ENCODE peak calls at places on chromosomes 13 and 19, in nine cellular contexts. T is HEK293T; N is AML-193; W is activated CD4-positive, alpha-beta T cell treated with anti-CD3 and anti-CD28 coated beads, Interleukin-2, amount 10 ng/mL, durations not matched to agents 7 days and 5 days; U is NCI-H1105; C is heart left ventricle; O is stimulated activated CD8-positive, alpha-beta memory T cell treated with anti-CD3 and anti-CD28 coated beads, Interleukin-4, amount 100 ng/mL, for 1 hour; F is uterus; B is sigmoid colon. E is an unnamed sample.

GRCh38 chr19:48928164-48929005 is 5.1 kb upstream of the DHDH start:
- DNase-seq in T (no peak), N (no peak), W (no peak), U (no peak), C (no peak), O (no peak), F (no peak), B (no peak), E (no peak)

GRCh38 chr13:112435973-112436372 is 59.8 kb downstream of the SPACA7 start:
- DNase-seq in T (no peak), N (no peak), W (no peak), U (no peak), C (no peak), O (no peak), F (no peak), B (no peak), E (peak; percentile 36)

GRCh38 chr19:36488816-36489138 is 584 bp downstream of the ZNF566 start:
- DNase-seq in T (peak; percentile 23), N (peak; percentile 32), W (peak; percentile 51), U (no peak), C (no peak), O (no peak), F (no peak), B (no peak), E (no peak)

GRCh38 chr19:39409886-39410619 is 2.4 kb upstream of the PLEKHG2 start:
- DNase-seq in T (no peak), N (peak; percentile 42), W (peak; percentile 64), U (peak; percentile 28), C (peak; percentile 88), O (peak; percentile 61), F (peak; percentile 85), B (peak; percentile 95), E (peak; percentile 95)

GRCh38 chr13:20475927-20476691 is 49.5 kb downstream of the CRYL1 start:
- DNase-seq in T (peak; percentile 21), N (no peak), W (peak; percentile 87), U (no peak), C (no peak), O (peak; percentile 42), F (no peak), B (no peak), E (no peak)

GRCh38 chr19:39802958-39803357 is 24.3 kb downstream of the LEUTX start:
- DNase-seq in T (no peak), N (no peak), W (no peak), U (no peak), C (no peak), O (no peak), F (no peak), B (no peak), E (no peak)

GRCh38 chr19:1491114-1491848 is at the start of gene REEP6:
- DNase-seq in T (no peak), N (no peak), W (no peak), U (no peak), C (no peak), O (no peak), F (no peak), B (no peak), E (no peak)

GRCh38 chr19:3275583-3276340 is 51.3 kb downstream of the CELF5 start:
- DNase-seq in T (peak; percentile 98), N (peak; percentile 46), W (peak; percentile 87), U (peak; percentile 90), C (peak; percentile 51), O (peak; percentile 83), F (peak; percentile 42), B (no peak), E (peak; percentile 95)

GRCh38 chr19:14553042-14553938 is 18.6 kb downstream of the NDUFB7 start:
- DNase-seq in T (no peak), N (no peak), W (no peak), U (no peak), C (no peak), O (no peak), F (no peak), B (no peak), E (no peak)

GRCh38 chr19:10888421-10888866 is 17.1 kb downstream of the CARM1 start:
- DNase-seq in T (no peak), N (no peak), W (no peak), U (no peak), C (no peak), O (no peak), F (no peak), B (no peak), E (no peak)

E was measured in lower leg skin.